ENCODE peak calls at places on chromosomes 3 and 15, in eight cellular contexts. Y is RPMI7951; P is stimulated activated CD8-positive, alpha-beta memory T cell treated with anti-CD3 and anti-CD28 coated beads, Interleukin-4, amount 100 ng/mL, for 48 hours; Q is ovary; U is NCI-H1092 treated with DMSO at 0.1 percent for 48 hours; N is H54; C is activated naive CD4-positive, alpha-beta T cell treated with anti-CD3 and anti-CD28 coated beads for 36 hours; Z is globus pallidus. F is an unnamed sample.

GRCh38 chr3:160808838-160809237 is 52.8 kb downstream of the PPM1L start:
- DNase-seq in Y (no peak), P (no peak), Q (no peak), U (peak; percentile 63), N (no peak), C (no peak), Z (no peak), F (no peak)

GRCh38 chr15:90099868-90100854 is 2.1 kb downstream of the IDH2 start:
- DNase-seq in Y (peak; percentile 61), P (peak; percentile 45), Q (peak; percentile 64), U (peak; percentile 10), N (peak; percentile 74), C (peak; percentile 51), Z (peak; percentile 75), F (no peak)

GRCh38 chr15:79874242-79874641 is 22.6 kb downstream of the MTHFS start:
- DNase-seq in Y (peak; percentile 74), P (no peak), Q (no peak), U (no peak), N (no peak), C (no peak), Z (no peak), F (no peak)

GRCh38 chr3:121834079-121834730 is 655 bp downstream of the IQCB1 start:
- DNase-seq in Y (peak; percentile 13), P (peak; percentile 29), Q (peak; percentile 15), U (peak; percentile 49), N (no peak), C (peak; percentile 7), Z (no peak), F (no peak)

GRCh38 chr15:28998511-28998910 is 112.7 kb downstream of the APBA2 start:
- DNase-seq in Y (no peak), P (no peak), Q (no peak), U (no peak), N (no peak), C (no peak), Z (no peak), F (no peak)

GRCh38 chr15:38758001-38758400 is 193.4 kb upstream of the RASGRP1 start:
- DNase-seq in Y (peak; percentile 85), P (no peak), Q (no peak), U (no peak), N (peak; percentile 8), C (no peak), Z (no peak), F (no peak)

GRCh38 chr15:64844576-64845140 is 2.9 kb downstream of the PLEKHO2 start:
- DNase-seq in Y (no peak), P (no peak), Q (no peak), U (no peak), N (no peak), C (peak; percentile 49), Z (no peak), F (no peak)

GRCh38 chr15:41969851-41970431 is 2.4 kb downstream of the EHD4 start:
- DNase-seq in Y (peak; percentile 89), P (peak; percentile 40), Q (no peak), U (no peak), N (no peak), C (peak; percentile 72), Z (no peak), F (no peak)

GRCh38 chr3:187293977-187294376 is 2.4 kb upstream of the MASP1 start:
- DNase-seq in Y (no peak), P (no peak), Q (no peak), U (no peak), N (no peak), C (no peak), Z (no peak), F (no peak)

GRCh38 chr3:50068134-50068533 is 20.6 kb upstream of the RBM5 start:
- DNase-seq in Y (peak; percentile 97), P (no peak), Q (no peak), U (no peak), N (no peak), C (no peak), Z (no peak), F (no peak)

GRCh38 chr3:21618695-21619094 is 132.3 kb downstream of the ZNF385D start:
- DNase-seq in Y (no peak), P (no peak), Q (no peak), U (no peak), N (no peak), C (no peak), Z (no peak), F (no peak)

GRCh38 chr3:10380906-10381795 is 60.2 kb upstream of the SEC13 start:
- DNase-seq in Y (no peak), P (no peak), Q (no peak), U (peak; percentile 26), N (no peak), C (no peak), Z (no peak), F (no peak)

GRCh38 chr3:138348107-138348949 is at the start of gene MRAS:
- DNase-seq in Y (peak; percentile 85), P (peak; percentile 47), Q (peak; percentile 75), U (peak; percentile 63), N (peak; percentile 78), C (peak; percentile 44), Z (peak; percentile 75), F (peak; percentile 76)

GRCh38 chr3:71495708-71496472 is 87.6 kb downstream of the FOXP1 start:
- DNase-seq in Y (peak; percentile 79), P (peak; percentile 53), Q (no peak), U (no peak), N (peak; percentile 47), C (peak; percentile 43), Z (no peak), F (no peak)

GRCh38 chr3:157916672-157917071 is 189.5 kb downstream of the SHOX2 start:
- DNase-seq in Y (no peak), P (no peak), Q (no peak), U (no peak), N (no peak), C (no peak), Z (no peak), F (no peak)

F was measured in neuronal stem cell.